ENCODE peak calls at places on chromosome 17, in eight cellular contexts. X is fibroblast of lung, M is BJ, K is IMR-90, A is stomach, W is hepatocyte, P is lung, Q is heart left ventricle. H is an unnamed sample.

GRCh38 chr17:30975042-30975820 is 4.4 kb downstream of the RNF135 start:
- DNase-seq in W (no peak), K (no peak), Q (no peak), M (no peak), A (peak), P (no peak), X (no peak), H (no peak)

GRCh38 chr17:41777157-41777578 is 9.3 kb downstream of the JUP start:
- DNase-seq in Q (peak), K (no peak), P (no peak), X (no peak), M (no peak), A (peak), W (no peak), H (no peak)

GRCh38 chr17:58913971-58914769 is 158.5 kb downstream of the PPM1E start:
- DNase-seq in M (no peak), K (peak), X (peak), A (no peak), W (peak), Q (no peak), P (no peak), H (no peak)

GRCh38 chr17:59723041-59723440 is 15.6 kb downstream of the VMP1 start:
- DNase-seq in K (no peak), P (no peak), Q (no peak), X (no peak), A (no peak), M (no peak), W (no peak), H (no peak)

GRCh38 chr17:43940630-43941029 is 1.6 kb downstream of the PPY start:
- DNase-seq in W (peak), Q (no peak), P (no peak), M (no peak), X (peak), K (peak), A (no peak), H (no peak)

GRCh38 chr17:4161179-4161559 is 18.2 kb downstream of the CYB5D2 start:
- DNase-seq in Q (no peak), K (peak), X (peak), M (peak), W (peak), P (peak), A (peak), H (no peak)

GRCh38 chr17:38898291-38898679 is 27.1 kb upstream of the LASP1NB start:
- DNase-seq in X (no peak), K (no peak), A (no peak), P (no peak), W (no peak), Q (no peak), M (no peak), H (no peak)

GRCh38 chr17:80311216-80311827 is 50.7 kb downstream of the RNF213 start:
- DNase-seq in Q (no peak), A (no peak), W (no peak), M (no peak), K (no peak), X (no peak), P (no peak), H (no peak)

GRCh38 chr17:29451338-29451737 is 61.2 kb downstream of the TAOK1 start:
- DNase-seq in K (no peak), A (no peak), P (no peak), M (no peak), X (no peak), W (no peak), Q (no peak), H (no peak)
- H3K4me3 ChIP-seq in K (no peak), A (no peak), P (no peak), M (no peak), X (no peak), W (no peak), Q (no peak), H (no peak)

DNA sequence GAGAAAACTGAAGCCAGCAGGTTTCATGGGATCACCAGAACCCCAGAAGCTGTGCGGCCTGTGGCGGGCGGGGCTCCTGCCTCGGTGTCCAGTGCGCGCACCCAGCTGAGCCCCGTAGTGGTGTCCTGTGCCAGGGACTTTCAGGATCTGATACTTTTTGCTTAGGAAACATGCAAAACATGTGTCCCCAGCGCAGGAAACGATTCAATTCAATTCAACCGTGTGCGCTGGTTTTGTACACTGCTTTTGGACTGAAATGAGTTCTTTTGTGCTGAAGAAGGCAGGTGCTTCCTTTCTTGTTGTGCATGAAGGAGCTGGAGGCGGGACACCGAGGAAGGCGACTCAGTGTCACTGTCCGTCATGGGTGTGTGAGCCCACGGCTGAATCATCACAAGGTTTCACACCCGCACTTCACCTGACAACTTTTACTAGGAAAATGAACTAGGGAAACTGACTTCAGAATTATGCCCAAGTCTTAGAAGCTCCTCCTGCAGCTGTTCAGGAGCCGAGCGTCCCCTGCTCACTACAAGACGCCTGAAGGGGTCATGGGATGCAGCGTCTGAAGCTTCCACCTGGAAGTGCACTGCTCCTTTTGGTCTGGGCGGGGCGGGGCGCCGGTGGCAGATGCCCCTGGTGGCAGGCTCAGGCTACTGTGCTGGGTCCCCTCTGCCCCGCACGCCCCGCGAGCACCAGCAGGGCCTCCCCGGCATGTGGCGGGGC is 31.4 kb upstream of the ZNF750 start:
- DNase-seq in K (no peak), A (no peak), M (no peak), X (no peak), W (no peak), P (no peak), Q (peak), H (no peak)
- TF ChIP-seq CTCF in K (no peak), A (no peak), M (no peak), X (no peak), W (no peak), P (no peak), Q (no peak), H (no peak)

GRCh38 chr17:47330548-47330947 is 6.8 kb downstream of the EFCAB13 start:
- DNase-seq in P (no peak), M (no peak), K (no peak), W (no peak), A (no peak), X (no peak), Q (no peak), H (no peak)
- H3K4me3 ChIP-seq in P (no peak), M (no peak), K (no peak), W (no peak), A (no peak), X (no peak), Q (no peak), H (no peak)

DNA sequence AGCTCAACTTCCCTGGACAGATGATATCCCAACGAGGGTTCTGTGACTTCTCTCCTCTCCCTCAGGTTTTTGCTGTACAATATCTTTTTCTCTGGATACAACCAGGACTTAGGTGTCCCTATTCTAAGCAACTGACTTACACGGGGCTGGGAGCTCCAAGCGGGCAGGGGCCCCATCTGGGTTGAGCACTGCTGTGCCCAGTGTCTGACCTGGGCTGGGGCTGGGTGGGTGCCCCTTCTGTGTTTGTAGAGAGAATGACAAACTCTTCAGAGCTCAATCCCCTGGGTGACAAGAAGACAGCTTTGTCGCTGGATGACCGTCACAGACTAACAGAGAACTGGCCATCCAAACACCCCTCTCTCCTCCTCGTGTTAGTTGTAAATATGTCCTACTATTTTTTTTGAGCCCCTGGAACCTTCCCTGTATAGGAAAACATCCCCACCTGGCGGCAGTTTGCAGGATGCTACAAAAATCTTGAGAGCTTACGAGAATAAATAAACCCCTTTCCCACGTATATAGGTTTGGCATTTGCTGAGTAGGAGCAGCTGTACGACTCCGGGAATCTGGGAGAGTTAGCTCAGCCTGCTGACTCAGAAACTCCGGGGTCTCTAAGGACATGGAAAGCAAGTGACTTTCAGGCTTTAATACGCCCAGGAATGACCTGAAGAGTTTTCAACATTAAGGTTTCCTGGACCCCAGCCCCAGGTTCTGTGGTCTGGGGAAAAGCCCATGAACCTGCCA is 23.7 kb upstream of the RCVRN start:
- DNase-seq in W (peak), K (peak), X (peak), M (peak), A (no peak), Q (no peak), P (no peak), H (peak)
- TF ChIP-seq CTCF in W (peak), K (peak), X (peak), M (peak), A (peak), Q (no peak), P (no peak), H (peak)

GRCh38 chr17:14297161-14297851 is 3.6 kb upstream of the HS3ST3B1 start:
- DNase-seq in W (peak), M (no peak), A (peak), X (peak), K (no peak), Q (peak), P (peak), H (no peak)
- H3K4me3 ChIP-seq in W (no peak), M (peak), A (peak), X (peak), K (peak), Q (no peak), P (no peak), H (peak)

GRCh38 chr17:72321886-72322285 is 201.1 kb downstream of the SOX9 start:
- DNase-seq in P (no peak), A (no peak), Q (no peak), K (no peak), X (peak), W (no peak), M (no peak), H (no peak)

GRCh38 chr17:72315514-72315913 is 194.7 kb downstream of the SOX9 start:
- DNase-seq in X (no peak), P (no peak), M (no peak), W (no peak), K (no peak), A (no peak), Q (no peak), H (no peak)

GRCh38 chr17:72318131-72318530 is 197.3 kb downstream of the SOX9 start:
- DNase-seq in Q (no peak), M (no peak), X (no peak), A (no peak), K (no peak), W (no peak), P (no peak), H (no peak)
- TF ChIP-seq CTCF in Q (no peak), M (no peak), X (no peak), A (no peak), K (no peak), W (no peak), P (no peak), H (no peak)

DNA sequence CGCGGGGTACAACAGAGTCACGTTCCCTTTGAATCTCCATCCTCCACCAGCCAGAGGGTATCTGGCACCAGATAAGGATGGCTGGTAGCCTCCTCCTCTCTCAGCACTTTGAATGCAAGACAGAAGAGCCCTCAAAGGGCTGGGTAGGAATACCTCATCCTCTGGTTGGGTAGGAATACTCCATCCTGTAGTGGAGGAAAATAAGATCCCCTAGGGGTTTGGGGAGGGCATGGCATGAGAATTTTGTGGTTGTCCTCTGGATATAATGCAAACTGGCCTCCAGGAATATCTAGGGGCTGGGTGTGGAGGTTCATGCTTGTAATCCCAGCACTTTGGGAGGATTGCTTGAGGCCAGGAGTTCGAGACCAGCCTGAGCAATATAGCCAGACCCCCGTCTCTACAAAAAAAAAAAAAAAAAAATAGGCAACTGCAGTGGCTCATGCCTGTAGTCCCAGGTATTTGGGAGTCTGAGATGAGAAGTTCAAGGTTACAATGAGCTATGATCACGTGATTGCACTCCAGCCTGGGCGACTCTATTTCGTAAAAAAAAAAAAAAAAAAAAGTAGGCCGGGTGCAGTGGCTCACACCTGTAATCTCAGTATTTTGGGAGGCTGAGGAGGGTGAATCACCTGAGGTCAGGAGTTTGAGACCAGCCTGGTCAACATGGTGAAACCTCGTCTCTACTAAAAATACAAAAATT is 2.7 kb downstream of the IGFBP4 start:
- DNase-seq in X (peak), W (no peak), K (peak), M (no peak), A (no peak), P (no peak), Q (no peak), H (no peak)
- H3K4me3 ChIP-seq in X (peak), W (no peak), K (peak), M (peak), A (peak), P (peak), Q (peak), H (no peak)